ENCODE peak calls at places on chromosomes 6 and 20, in five cellular contexts. M is left lung, W is Peyer's patch, Y is kidney, C is HFF-Myc. S is an unnamed sample.
A peak's percentile ranks its signal among the peaks of the same experiment; 100 is the strongest.

GRCh38 chr6:17600527-17601388 is 656 bp downstream of the FAM8A1 start:
- DNase-seq in W (peak; percentile 73), C (no peak), Y (peak; percentile 87), M (peak; percentile 55), S (no peak)

GRCh38 chr6:116764961-116765841 is at the start of gene FAM162B:
- DNase-seq in M (peak; percentile 34), W (no peak), Y (peak; percentile 87), C (no peak), S (no peak)

GRCh38 chr6:39048481-39049399 is at the start of gene GLP1R:
- DNase-seq in Y (no peak), M (no peak), C (no peak), W (no peak), S (no peak)

GRCh38 chr6:105609375-105609991 is 206.6 kb upstream of the PREP start:
- DNase-seq in W (no peak), Y (peak; percentile 76), C (no peak), M (peak; percentile 32), S (no peak)

GRCh38 chr6:123715243-123715863 is 78.6 kb upstream of the TRDN start:
- DNase-seq in Y (no peak), W (no peak), C (no peak), M (no peak), S (no peak)

GRCh38 chr6:139973602-139974373 is 599.3 kb upstream of the CITED2 start:
- DNase-seq in C (no peak), M (no peak), Y (no peak), W (no peak), S (peak; percentile 88)

GRCh38 chr6:104201557-104201956 is 658.2 kb downstream of the HACE1 start:
- DNase-seq in C (no peak), M (no peak), Y (no peak), W (no peak), S (no peak)

GRCh38 chr20:44494681-44495080 is 19.0 kb downstream of the TTPAL start:
- DNase-seq in Y (no peak), W (no peak), C (no peak), M (no peak), S (no peak)

GRCh38 chr6:29748391-29749352 is 25.4 kb downstream of the HLA-F start:
- DNase-seq in M (peak; percentile 96), Y (peak; percentile 97), W (peak; percentile 96), C (peak; percentile 45), S (peak; percentile 29)

GRCh38 chr6:123658848-123659247 is 22.1 kb upstream of the TRDN start:
- DNase-seq in W (no peak), C (no peak), Y (no peak), M (no peak), S (no peak)

GRCh38 chr6:22003219-22003779 is 293.5 kb downstream of the PRL start:
- DNase-seq in C (no peak), W (no peak), Y (no peak), M (no peak), S (no peak)

GRCh38 chr20:25073544-25073943 is 8.4 kb downstream of the VSX1 start:
- DNase-seq in M (no peak), C (no peak), W (no peak), Y (no peak), S (no peak)

GRCh38 chr6:130026859-130027258 is 8.5 kb downstream of the L3MBTL3 start:
- DNase-seq in M (no peak), C (no peak), Y (no peak), W (no peak), S (peak; percentile 17)

GRCh38 chr6:160733045-160733646 is 31.1 kb downstream of the PLG start:
- DNase-seq in M (no peak), W (no peak), C (peak; percentile 6), Y (no peak), S (peak; percentile 23)

GRCh38 chr6:35737413-35738211 is 780 bp downstream of the ARMC12 start:
- DNase-seq in M (no peak), C (peak; percentile 74), W (no peak), Y (no peak), S (peak; percentile 62)

GRCh38 chr6:105608711-105609374 is 206.0 kb upstream of the PREP start:
- DNase-seq in C (peak; percentile 92), W (no peak), Y (peak; percentile 66), M (no peak), S (peak; percentile 99)

GRCh38 chr20:26347396-26347795 is 650.7 kb upstream of the ZNF337 start:
- DNase-seq in Y (no peak), W (no peak), C (no peak), M (no peak), S (no peak)

GRCh38 chr20:15154070-15154469 is 816.7 kb upstream of the FLRT3 start:
- DNase-seq in Y (no peak), C (no peak), M (no peak), W (no peak), S (no peak)

GRCh38 chr6:28738396-28738765 is 185.4 kb downstream of the TRIM27 start:
- DNase-seq in Y (no peak), C (no peak), W (no peak), M (no peak), S (no peak)

GRCh38 chr6:125190667-125191066 is 37.1 kb downstream of the TPD52L1 start:
- DNase-seq in C (no peak), W (no peak), M (no peak), Y (no peak), S (no peak)

GRCh38 chr20:17626217-17627007 is 55.6 kb downstream of the RRBP1 start:
- DNase-seq in M (peak; percentile 18), W (peak; percentile 66), C (no peak), Y (peak; percentile 69), S (no peak)

GRCh38 chr6:23690650-23691049 is 435.4 kb upstream of the NRSN1 start:
- DNase-seq in M (no peak), W (no peak), Y (no peak), C (no peak), S (no peak)

GRCh38 chr6:151063339-151063738 is 176.4 kb upstream of the AKAP12 start:
- DNase-seq in C (no peak), W (no peak), Y (no peak), M (no peak), S (peak; percentile 43)

GRCh38 chr6:79818471-79818870 is 128.9 kb downstream of the ELOVL4 start:
- DNase-seq in W (no peak), C (no peak), M (no peak), Y (no peak), S (no peak)

GRCh38 chr6:20198764-20199174 is 13.5 kb downstream of the MBOAT1 start:
- DNase-seq in Y (no peak), M (no peak), C (no peak), W (no peak), S (no peak)

GRCh38 chr6:95091823-95092436 is 485.4 kb upstream of the MANEA start:
- DNase-seq in Y (no peak), M (no peak), W (no peak), C (peak; percentile 20), S (peak; percentile 8)

DNA sequence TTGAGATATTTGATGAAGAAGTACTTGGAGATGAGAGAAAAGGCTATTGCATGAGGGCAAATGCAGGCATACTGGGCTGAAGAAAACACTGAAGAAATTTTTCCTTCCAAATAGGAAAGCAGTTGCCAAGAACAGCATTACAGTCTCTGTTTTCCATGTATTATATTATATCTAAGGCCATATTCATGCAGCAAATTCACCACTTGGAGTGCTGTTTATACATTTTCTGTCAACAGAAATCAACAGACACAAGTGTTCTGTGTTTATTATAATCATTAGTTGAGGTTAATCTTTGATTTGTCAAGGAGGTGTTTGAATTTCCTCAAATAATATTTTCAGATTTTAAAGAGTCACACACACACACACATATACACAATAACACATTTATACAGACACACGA is 268.8 kb upstream of the PLCB4 start:
- DNase-seq in Y (no peak), W (no peak), M (no peak), C (no peak), S (no peak)
- TF ChIP-seq CTCF in Y (no peak), W (no peak), M (no peak), C (peak; percentile 11), S (no peak)

GRCh38 chr6:37137881-37138568 is 31.9 kb upstream of the PIM1 start:
- DNase-seq in W (no peak), Y (no peak), M (no peak), C (peak; percentile 61), S (no peak)
- H3K4me3 ChIP-seq in W (no peak overlapping the region), Y (no peak overlapping the region), M (no peak overlapping the region), C (peak overlapping the region; percentile 14), S (peak overlapping the region; percentile 18)

DNA sequence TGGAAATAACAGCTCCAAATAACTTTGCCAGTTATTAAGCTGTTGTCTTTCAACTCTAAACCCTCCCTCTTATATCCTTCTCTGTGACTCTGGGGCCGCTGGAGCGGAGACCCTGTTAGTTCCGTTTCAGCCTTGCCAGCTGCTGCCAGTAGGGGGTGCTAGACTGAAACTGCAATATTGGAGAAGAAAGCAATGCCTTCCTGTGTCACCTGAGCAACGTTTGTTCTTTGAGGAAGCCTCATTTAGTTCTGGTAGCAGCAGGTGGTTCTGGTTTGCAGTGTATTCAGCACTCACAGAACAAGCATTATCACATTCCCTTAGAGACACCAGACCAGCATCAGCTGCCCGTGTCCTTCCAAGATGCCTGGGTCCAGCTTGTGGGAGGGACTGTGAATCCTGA is 22.9 kb upstream of the JAG1 start:
- DNase-seq in M (no peak), C (no peak), W (no peak), Y (no peak), S (no peak)
- TF ChIP-seq CTCF in M (peak; percentile 58), C (peak; percentile 77), W (peak; percentile 41), Y (peak; percentile 71), S (peak; percentile 60)

GRCh38 chr20:35700625-35701148 is 1.5 kb downstream of the ROMO1 start:
- DNase-seq in W (no peak), M (no peak), Y (no peak), C (no peak), S (no peak)
- H3K4me3 ChIP-seq in W (no peak overlapping the region), M (peak overlapping the region; percentile 85), Y (no peak overlapping the region), C (peak overlapping the region; percentile 71), S (peak overlapping the region; percentile 95)

GRCh38 chr6:4645713-4646356 is 130.4 kb upstream of the CDYL start:
- DNase-seq in C (no peak), Y (no peak), M (no peak), W (no peak), S (no peak)
- TF ChIP-seq CTCF in C (peak; percentile 19), Y (no peak), M (no peak), W (no peak), S (no peak)

DNA sequence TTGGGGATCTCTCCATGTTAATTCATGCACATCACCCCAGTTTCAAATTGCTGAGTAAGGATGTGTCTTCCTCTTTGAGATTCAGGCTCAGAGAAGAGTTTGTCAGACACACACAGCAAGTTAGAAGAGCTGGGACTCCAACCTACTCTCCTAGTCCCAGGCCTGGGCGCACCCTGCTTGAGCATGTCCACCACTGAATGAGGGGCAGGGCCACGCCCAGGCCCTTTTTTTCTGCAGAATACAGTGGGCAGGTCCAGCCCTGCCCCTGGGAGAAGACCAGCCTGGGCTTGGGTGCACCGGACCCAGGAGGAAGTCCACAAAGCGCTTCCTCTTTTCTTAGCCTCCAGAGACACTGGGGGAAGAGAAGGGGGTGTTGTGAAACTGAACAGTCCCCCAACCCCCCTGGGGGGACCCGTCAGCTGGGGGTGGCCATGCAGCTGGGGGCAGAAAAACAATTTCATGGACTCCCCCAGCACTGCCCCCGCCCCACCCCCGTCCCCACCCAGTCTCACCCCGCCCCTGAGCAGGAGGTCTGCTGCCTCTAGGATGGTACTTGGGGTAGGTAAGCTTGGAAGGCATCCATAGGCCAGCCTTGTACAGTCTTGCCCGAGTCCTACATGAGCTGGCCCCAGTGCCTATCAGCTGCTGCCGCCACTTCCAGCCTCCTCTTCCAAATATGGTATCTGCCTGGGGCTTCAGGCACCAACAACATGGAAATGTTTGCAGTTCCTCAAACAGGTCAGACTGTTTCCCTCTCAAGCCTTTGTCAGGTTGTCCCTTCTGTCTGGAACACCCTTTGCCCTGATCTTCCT is 11.7 kb upstream of the HCK start:
- DNase-seq in M (peak; percentile 77), C (no peak), Y (no peak), W (no peak), S (no peak)
- H3K4me3 ChIP-seq in M (no peak overlapping the region), C (no peak overlapping the region), Y (no peak overlapping the region), W (peak overlapping the region; percentile 2), S (no peak overlapping the region)

S was measured in AG09309.